ENCODE peak calls at places on chromosomes 6 and 20, in four cellular contexts. P, V, O and X are unnamed samples.

GRCh38 chr6:88964509-88964908 is 1.1 kb upstream of the RNGTT start:
- DNase-seq in O (no peak), P (no peak), V (peak; percentile 5), X (no peak)

GRCh38 chr6:159438106-159438505 is 254.9 kb downstream of the SOD2 start:
- DNase-seq in V (no peak), P (no peak), O (no peak), X (no peak)

GRCh38 chr6:54633601-54634000 is 213.0 kb upstream of the FAM83B start:
- DNase-seq in V (no peak), O (no peak), P (no peak), X (no peak)

GRCh38 chr20:62363920-62364851 is 2.9 kb downstream of the LAMA5 start:
- DNase-seq in O (no peak), V (no peak), P (no peak), X (no peak)

GRCh38 chr6:30861257-30862048 is 22.9 kb upstream of the DDR1 start:
- DNase-seq in P (no peak), V (no peak), O (no peak), X (no peak)

GRCh38 chr6:36839819-36840379 is 655 bp upstream of the CPNE5 start:
- DNase-seq in O (no peak), P (peak; percentile 16), V (peak; percentile 67), X (no peak)

GRCh38 chr6:4775591-4776492 is at the start of gene CDYL:
- DNase-seq in O (peak; percentile 69), V (peak; percentile 94), P (peak; percentile 85), X (peak; percentile 11)

GRCh38 chr6:165729307-165729936 is 66.4 kb upstream of the PDE10A start:
- DNase-seq in O (peak; percentile 11), V (peak; percentile 15), P (peak; percentile 35), X (no peak)

GRCh38 chr20:8043687-8044278 is 24.2 kb upstream of the TMX4 start:
- DNase-seq in V (peak; percentile 71), P (peak; percentile 80), O (peak; percentile 73), X (peak; percentile 11)

GRCh38 chr6:89375427-89375868 is 22.9 kb upstream of the UBE2J1 start:
- DNase-seq in O (peak; percentile 83), P (no peak), V (no peak), X (peak; percentile 87)

GRCh38 chr20:49505518-49505917 is 23.1 kb upstream of the KCNB1 start:
- DNase-seq in V (peak; percentile 62), O (no peak), P (peak; percentile 43), X (peak; percentile 47)

GRCh38 chr20:34017610-34018009 is 23.9 kb downstream of the RALY start:
- DNase-seq in P (peak; percentile 67), O (no peak), V (peak; percentile 92), X (no peak)

GRCh38 chr20:47676219-47676721 is 109.0 kb downstream of the SULF2 start:
- DNase-seq in O (no peak), P (no peak), V (no peak), X (no peak)

GRCh38 chr6:134437376-134437775 is 119.5 kb upstream of the SGK1 start:
- DNase-seq in O (no peak), P (peak; percentile 34), V (peak; percentile 52), X (no peak)

GRCh38 chr20:45322952-45323383 is 14.9 kb upstream of the MATN4 start:
- DNase-seq in P (peak; percentile 39), O (peak; percentile 50), V (peak; percentile 53), X (no peak)